ENCODE peak calls at places on chromosomes 13 and 19, in nine cellular contexts. P is substantia nigra; T is G401; K is NCI-H774; E is WTC11; Q is AG04450; U is stimulated activated CD8-positive, alpha-beta memory T cell treated with anti-CD3 and anti-CD28 coated beads, Interleukin-7, amount 100 ng/mL, for 1 hour; R is brain microvascular endothelial cell; J is sigmoid colon. L is an unnamed sample.

GRCh38 chr13:27349458-27349857 is 75.0 kb upstream of the GTF3A start:
- DNase-seq in P (no peak), T (no peak), K (no peak), E (no peak), Q (peak), U (no peak), R (peak), J (no peak), L (no peak)

GRCh38 chr19:52585101-52585500 is 15.0 kb downstream of the ZNF701 start:
- DNase-seq in P (no peak), T (no peak), K (no peak), E (peak), Q (no peak), U (no peak), R (no peak), J (no peak), L (no peak)

GRCh38 chr19:44878119-44878865 is 12.8 kb upstream of the TOMM40 start:
- DNase-seq in P (no peak), T (no peak), K (no peak), E (no peak), Q (no peak), U (no peak), R (no peak), J (no peak), L (no peak)

GRCh38 chr13:99265823-99266426 is 7.7 kb upstream of the GPR18 start:
- DNase-seq in P (no peak), T (peak), K (no peak), E (no peak), Q (no peak), U (no peak), R (peak), J (no peak), L (peak)

GRCh38 chr19:38163419-38164290 is 60.4 kb downstream of the DPF1 start:
- DNase-seq in P (no peak), T (no peak), K (no peak), E (no peak), Q (no peak), U (no peak), R (no peak), J (no peak), L (no peak)

GRCh38 chr19:57334191-57334590 is 13.9 kb downstream of the ZNF543 start:
- DNase-seq in P (no peak), T (no peak), K (no peak), E (no peak), Q (no peak), U (no peak), R (no peak), J (no peak), L (no peak)

GRCh38 chr19:30785728-30786127 is 413.5 kb downstream of the ZNF536 start:
- DNase-seq in P (no peak), T (no peak), K (no peak), E (no peak), Q (no peak), U (no peak), R (no peak), J (no peak), L (no peak)

GRCh38 chr13:45696610-45697226 is 5.4 kb upstream of the CBY2 start:
- DNase-seq in P (no peak), T (no peak), K (no peak), E (no peak), Q (no peak), U (no peak), R (no peak), J (no peak), L (no peak)

GRCh38 chr19:15324791-15325519 is 7.4 kb downstream of the BRD4 start:
- DNase-seq in P (no peak), T (no peak), K (no peak), E (no peak), Q (no peak), U (no peak), R (no peak), J (no peak), L (no peak)

GRCh38 chr19:51547397-51548212 is 16.1 kb upstream of the SIGLEC6 start:
- DNase-seq in P (no peak), T (no peak), K (no peak), E (no peak), Q (no peak), U (no peak), R (peak), J (no peak), L (no peak)

GRCh38 chr13:60655268-60655667 is 258.2 kb downstream of the TDRD3 start:
- DNase-seq in P (no peak), T (no peak), K (no peak), E (no peak), Q (no peak), U (no peak), R (no peak), J (no peak), L (no peak)

GRCh38 chr19:4172861-4173473 is 9.4 kb downstream of the SIRT6 start:
- DNase-seq in P (no peak), T (no peak), K (no peak), E (peak), Q (no peak), U (peak), R (peak), J (no peak), L (no peak)

GRCh38 chr13:98921015-98921414 is 56.8 kb downstream of the DOCK9 start:
- DNase-seq in P (no peak), T (no peak), K (no peak), E (no peak), Q (no peak), U (no peak), R (no peak), J (no peak), L (no peak)

GRCh38 chr13:113291997-113292862 is 4.8 kb upstream of the LAMP1 start:
- DNase-seq in P (no peak), T (peak), K (no peak), E (no peak), Q (no peak), U (no peak), R (no peak), J (no peak), L (no peak)

GRCh38 chr13:84609716-84610115 is 727.4 kb upstream of the SLITRK1 start:
- DNase-seq in P (no peak), T (no peak), K (no peak), E (no peak), Q (peak), U (no peak), R (peak), J (no peak), L (peak)

GRCh38 chr13:20964904-20965303 is 62.4 kb upstream of the XPO4 start:
- DNase-seq in P (no peak), T (no peak), K (no peak), E (no peak), Q (no peak), U (no peak), R (no peak), J (no peak), L (no peak)

GRCh38 chr19:50992666-50993035 is 8.8 kb downstream of the KLK8 start:
- DNase-seq in P (no peak), T (no peak), K (no peak), E (no peak), Q (no peak), U (no peak), R (no peak), J (peak), L (no peak)